ENCODE peak calls at places on chromosome 2, in six cellular contexts. B, A, C, V, X and G are unnamed samples.

GRCh38 chr2:217412299-217412698 is 552.4 kb upstream of the TNP1 start:
- DNase-seq in X (no peak), V (no peak), C (no peak), A (no peak), B (no peak), G (no peak)

GRCh38 chr2:160657206-160657605 is 163.6 kb upstream of the RBMS1 start:
- DNase-seq in C (no peak), V (no peak), A (no peak), B (peak; percentile 26), X (no peak), G (no peak)

GRCh38 chr2:57453929-57454328 is 592.7 kb upstream of the VRK2 start:
- DNase-seq in V (no peak), B (peak; percentile 7), A (no peak), C (no peak), X (no peak), G (no peak)

GRCh38 chr2:206688992-206689391 is 29.2 kb downstream of the DYTN start:
- DNase-seq in A (no peak), V (no peak), C (no peak), B (no peak), X (no peak), G (no peak)

GRCh38 chr2:21367421-21367820 is 243.7 kb downstream of the TDRD15 start:
- DNase-seq in V (no peak), A (no peak), C (no peak), B (no peak), X (peak; percentile 71), G (peak; percentile 39)

GRCh38 chr2:25567406-25567805 is 106.0 kb downstream of the DTNB start:
- DNase-seq in A (peak; percentile 55), C (peak; percentile 61), V (no peak), X (peak; percentile 17), B (peak; percentile 36), G (no peak)

GRCh38 chr2:56703001-56703400 is 519.2 kb downstream of the CCDC85A start:
- DNase-seq in V (no peak), B (no peak), X (no peak), C (no peak), A (no peak), G (no peak)

GRCh38 chr2:239245872-239246701 is 154.7 kb downstream of the HDAC4 start:
- DNase-seq in C (no peak), V (peak; percentile 24), X (peak; percentile 63), B (no peak), A (no peak), G (no peak)

GRCh38 chr2:168434164-168434563 is 21.9 kb upstream of the CERS6 start:
- DNase-seq in C (no peak), B (no peak), A (no peak), X (no peak), V (peak; percentile 40), G (no peak)